ENCODE peak calls at places on chromosome 5, in four cellular contexts. K is GM12878, Y is HL-60, P is K562. G is an unnamed sample.

GRCh38 chr5:113502073-113502472 is 11.4 kb upstream of the YTHDC2 start:
- DNase-seq in K (no peak), Y (no peak), P (no peak), G (no peak)

GRCh38 chr5:158988987-158989624 is 110.6 kb downstream of the EBF1 start:
- DNase-seq in K (no peak), Y (no peak), P (no peak), G (no peak)

GRCh38 chr5:76082790-76083554 is at the start of gene SV2C:
- DNase-seq in K (no peak), Y (peak; percentile 1), P (no peak), G (peak; percentile 49)

GRCh38 chr5:140823475-140823874 is 2.1 kb downstream of the PCDHA5 start:
- DNase-seq in K (no peak), Y (no peak), P (no peak), G (no peak)

GRCh38 chr5:123508441-123508840 is 3.5 kb upstream of the CSNK1G3 start:
- DNase-seq in K (no peak), Y (no peak), P (no peak), G (no peak)

GRCh38 chr5:23507278-23507685 is at the start of gene PRDM9:
- DNase-seq in K (no peak), Y (no peak), P (peak; percentile 16), G (no peak)

GRCh38 chr5:15752886-15753285 is 252.9 kb downstream of the FBXL7 start:
- DNase-seq in K (no peak), Y (no peak), P (no peak), G (no peak)

GRCh38 chr5:96199713-96200183 is 233.3 kb downstream of the PCSK1 start:
- DNase-seq in K (no peak), Y (no peak), P (no peak), G (no peak)

GRCh38 chr5:96962540-96962991 is 26.7 kb downstream of the LNPEP start:
- DNase-seq in K (no peak), Y (no peak), P (no peak), G (no peak)

GRCh38 chr5:132417010-132417439 is 47.5 kb downstream of the SLC22A5 start:
- DNase-seq in K (no peak), Y (no peak), P (no peak), G (no peak)

GRCh38 chr5:145976431-145977155 is 40.2 kb downstream of the SH3RF2 start:
- DNase-seq in K (no peak), Y (no peak), P (no peak), G (no peak)

DNA sequence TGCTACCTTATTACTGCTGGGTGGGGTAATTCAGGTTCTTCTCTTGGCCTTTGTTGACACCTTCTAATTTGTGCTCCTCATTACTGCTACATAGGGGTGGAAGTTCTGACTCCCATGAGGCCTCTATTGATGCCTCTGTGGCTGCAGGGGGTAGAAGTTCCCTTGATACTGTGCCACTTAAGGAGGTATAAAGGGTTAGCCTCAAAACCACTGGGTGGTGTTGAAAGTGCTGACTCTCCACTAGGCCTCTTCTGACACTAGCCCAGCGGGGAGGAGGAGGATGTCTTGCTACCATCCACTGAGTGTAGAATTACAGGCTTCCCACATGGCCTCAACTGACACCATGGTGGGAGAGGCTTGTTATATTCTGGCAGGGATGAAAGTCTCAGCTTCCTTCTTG is 36.7 kb upstream of the CCDC112 start:
- DNase-seq in K (peak; percentile 32), Y (peak; percentile 80), P (no peak), G (no peak)
- TF ChIP-seq SPI1 in K (no peak), Y (no peak), P (no peak), G (no peak)

GRCh38 chr5:101532430-101532829 is 629.3 kb upstream of the ST8SIA4 start:
- DNase-seq in K (no peak), Y (no peak), P (no peak), G (no peak)

GRCh38 chr5:101535626-101536025 is 632.5 kb upstream of the ST8SIA4 start:
- DNase-seq in K (no peak), Y (no peak), P (no peak), G (no peak)

GRCh38 chr5:101531031-101531430 is 627.9 kb upstream of the ST8SIA4 start:
- DNase-seq in K (no peak), Y (peak; percentile 65), P (no peak), G (no peak)

GRCh38 chr5:101534486-101535110 is 631.5 kb upstream of the ST8SIA4 start:
- DNase-seq in K (no peak), Y (no peak), P (no peak), G (no peak)
- TF ChIP-seq SPI1 in K (no peak), Y (no peak), P (no peak), G (no peak)

DNA sequence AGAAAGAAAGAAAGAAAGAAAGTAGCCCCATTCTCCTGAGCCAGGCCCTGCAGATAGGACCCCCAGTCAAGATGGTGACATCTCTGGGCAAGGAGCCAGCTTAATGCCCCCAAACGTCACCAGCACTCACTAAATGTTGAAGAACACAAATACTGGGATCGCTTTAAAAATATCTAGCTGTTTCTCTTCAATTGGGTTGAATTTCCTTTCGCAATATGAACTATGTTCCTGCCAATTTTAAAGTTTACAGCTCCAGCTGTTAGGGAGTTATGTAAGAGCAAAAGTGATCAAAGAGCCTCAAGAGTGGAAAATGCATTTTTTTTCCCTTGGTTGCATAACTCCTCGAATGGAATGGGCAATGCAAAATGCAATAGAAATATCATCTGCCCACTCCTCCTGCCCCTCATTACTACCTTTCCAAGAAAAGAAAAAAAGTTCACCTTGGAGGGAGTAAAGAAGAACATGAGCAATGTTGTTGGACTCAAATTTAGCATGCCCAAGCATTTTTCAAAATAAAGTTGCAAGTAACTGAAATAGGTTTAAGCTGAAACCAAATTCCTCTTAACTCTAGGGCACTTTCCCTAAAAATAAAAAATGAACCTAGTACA is 244.2 kb upstream of the PIK3R1 start:
- DNase-seq in K (no peak), Y (no peak), P (no peak), G (no peak)
- TF ChIP-seq SPI1 in K (no peak), Y (no peak), P (no peak), G (no peak)

DNA sequence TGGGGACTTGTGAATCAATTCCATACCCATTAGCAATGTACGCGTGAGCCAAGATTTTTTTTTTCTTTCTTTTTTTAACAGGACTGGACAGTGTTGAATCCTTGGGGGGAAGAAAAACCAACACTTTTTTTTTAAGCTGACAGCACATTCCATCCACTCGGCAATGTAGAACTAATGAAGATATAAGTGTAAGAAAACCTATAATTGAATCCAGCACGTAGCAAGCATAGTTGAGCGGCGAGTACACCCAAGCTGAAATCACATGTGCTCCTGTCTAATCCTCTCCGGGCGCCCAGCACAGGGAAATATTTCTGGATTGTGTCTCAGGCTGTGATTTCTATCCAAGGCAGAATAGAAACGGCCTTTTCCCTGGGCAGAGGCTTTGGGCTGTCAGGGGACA is 118.2 kb downstream of the BOD1 start:
- DNase-seq in K (no peak), Y (no peak), P (no peak), G (no peak)
- TF ChIP-seq SPI1 in K (no peak), Y (no peak), P (no peak), G (no peak)

DNA sequence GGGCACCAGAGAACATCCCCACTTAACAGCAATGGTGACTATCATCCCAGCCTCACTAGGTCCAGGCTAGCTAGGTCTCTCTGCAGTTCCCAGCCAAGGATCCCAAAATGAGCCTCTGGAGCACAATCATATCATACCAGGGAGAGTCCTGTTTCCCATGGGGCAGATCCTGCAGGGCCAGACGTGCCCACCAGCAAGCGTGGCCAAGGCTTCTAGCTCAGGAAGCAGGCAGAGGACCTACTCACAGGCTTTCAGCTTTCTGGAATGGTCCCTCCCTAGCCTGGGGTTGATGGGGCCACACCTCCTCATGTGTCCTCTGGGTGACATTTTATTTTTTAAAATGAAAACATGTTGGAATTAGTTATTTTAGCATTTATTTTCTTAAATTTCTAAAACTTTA is 45.7 kb upstream of the PITX1 start:
- DNase-seq in K (no peak), Y (no peak), P (no peak), G (no peak)
- TF ChIP-seq SPI1 in K (no peak), Y (no peak), P (no peak), G (no peak)

GRCh38 chr5:27172708-27173107 is 134.3 kb upstream of the CDH9 start:
- DNase-seq in K (no peak), Y (no peak), P (no peak), G (no peak)
- TF ChIP-seq SPI1 in K (no peak), Y (no peak), P (no peak), G (no peak)

GRCh38 chr5:68554566-68555279 is 339.2 kb downstream of the PIK3R1 start:
- DNase-seq in K (no peak), Y (no peak), P (peak; percentile 34), G (no peak)
- TF ChIP-seq SPI1 in K (no peak), Y (no peak), P (no peak), G (no peak)

DNA sequence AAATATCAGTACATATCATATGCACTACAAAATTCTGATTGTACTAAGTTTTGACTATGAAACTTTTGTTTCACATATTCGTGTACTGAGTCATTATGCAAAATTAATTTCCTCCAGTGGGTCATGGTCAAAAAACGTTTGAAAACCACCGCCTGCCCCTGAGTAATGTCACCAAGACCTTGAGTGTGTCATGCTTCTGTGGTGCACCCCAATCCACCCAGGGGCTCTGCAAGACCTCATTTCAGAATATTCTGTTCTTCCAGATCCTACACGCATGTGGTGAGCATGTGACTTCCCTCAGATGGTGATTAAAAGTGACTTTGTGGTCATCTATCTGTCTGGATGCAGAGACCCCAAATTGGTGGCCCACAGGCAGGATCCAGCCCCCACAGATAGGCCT is 31.0 kb downstream of the ABLIM3 start:
- DNase-seq in K (no peak), Y (no peak), P (no peak), G (no peak)
- TF ChIP-seq SPI1 in K (no peak), Y (no peak), P (no peak), G (no peak)

DNA sequence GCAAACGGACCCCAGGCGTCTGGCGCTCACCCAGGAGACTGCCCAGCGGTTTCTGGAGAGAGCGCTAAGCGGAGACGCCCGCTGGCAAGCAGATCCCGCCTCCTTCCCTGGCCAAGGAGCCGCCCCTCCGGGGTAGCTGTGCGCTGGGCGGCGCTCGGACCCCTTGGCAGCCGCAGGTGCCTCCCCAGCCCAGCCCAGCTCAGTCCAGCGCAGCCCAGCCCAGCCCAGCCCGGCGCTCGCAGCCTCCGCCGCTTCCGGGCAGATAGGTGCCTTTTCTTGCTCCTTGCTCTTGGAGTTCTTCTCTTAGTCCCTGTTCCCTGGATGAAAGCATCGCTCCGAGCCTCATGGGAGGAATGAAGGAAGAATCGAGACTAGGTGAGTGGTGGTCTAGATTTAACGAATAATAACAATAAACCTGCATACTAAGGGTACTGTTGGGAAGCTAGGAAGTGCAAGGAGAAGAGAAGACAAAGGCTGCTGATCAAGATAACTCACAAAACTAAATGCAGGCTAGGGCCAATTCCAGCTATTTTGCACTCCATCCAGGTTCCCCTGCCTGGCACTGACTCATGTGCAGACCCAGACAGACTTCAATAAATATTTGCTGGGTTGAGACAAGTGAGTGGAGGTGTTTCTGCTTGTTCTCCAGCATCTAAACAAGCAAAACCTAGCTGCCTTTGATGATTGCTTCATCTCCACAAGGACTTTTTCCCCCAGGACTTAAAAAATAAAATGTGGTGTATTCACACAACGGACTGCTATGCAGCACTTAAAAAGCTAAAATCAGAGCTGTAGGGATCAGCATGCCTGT is at the start of gene STK32A:
- DNase-seq in K (no peak), Y (no peak), P (no peak), G (no peak)
- TF ChIP-seq SPI1 in K (no peak), Y (no peak), P (no peak), G (no peak)